ENCODE peak calls at places on chromosomes 12 and 14, in seven cellular contexts. W, E, B, M, J, C and D are unnamed samples.

GRCh38 chr14:93207468-93208308 is 632 bp downstream of the UBR7 start:
- DNase-seq in W (peak), E (peak), B (peak), M (peak), J (no peak), C (no peak), D (no peak)

GRCh38 chr14:50082308-50082742 is 34.0 kb downstream of the VCPKMT start:
- DNase-seq in W (no peak), E (no peak), B (no peak), M (no peak), J (no peak), C (peak), D (no peak)

GRCh38 chr12:53751336-53752191 is at the start of gene CISTR:
- DNase-seq in W (no peak), E (no peak), B (peak), M (no peak), J (no peak), C (peak), D (no peak)

GRCh38 chr12:103809154-103809553 is 31.9 kb downstream of the NT5DC3 start:
- DNase-seq in W (no peak), E (no peak), B (no peak), M (no peak), J (no peak), C (no peak), D (no peak)

GRCh38 chr12:111270128-111270651 is 98.7 kb downstream of the PHETA1 start:
- DNase-seq in W (no peak), E (no peak), B (no peak), M (no peak), J (no peak), C (no peak), D (no peak)

GRCh38 chr14:40093800-40094199 is 661.6 kb upstream of the FBXO33 start:
- DNase-seq in W (no peak), E (no peak), B (no peak), M (no peak), J (no peak), C (no peak), D (no peak)

GRCh38 chr12:106282457-106283097 is 20.0 kb upstream of the TCP11L2 start:
- DNase-seq in W (no peak), E (peak), B (no peak), M (peak), J (peak), C (peak), D (peak)

GRCh38 chr14:21098134-21098891 is at the start of gene ZNF219:
- DNase-seq in W (peak), E (peak), B (no peak), M (peak), J (no peak), C (no peak), D (peak)

GRCh38 chr14:94062344-94062904 is 18.6 kb downstream of the DDX24 start:
- DNase-seq in W (no peak), E (peak), B (no peak), M (peak), J (no peak), C (no peak), D (no peak)

GRCh38 chr12:106113446-106114083 is 25.2 kb downstream of the NUAK1 start:
- DNase-seq in W (no peak), E (no peak), B (no peak), M (no peak), J (no peak), C (no peak), D (no peak)

GRCh38 chr12:76023069-76023690 is 8.4 kb downstream of the PHLDA1 start:
- DNase-seq in W (no peak), E (no peak), B (no peak), M (no peak), J (no peak), C (no peak), D (no peak)

GRCh38 chr12:66388512-66388911 is 86.2 kb downstream of the HELB start:
- DNase-seq in W (no peak), E (no peak), B (no peak), M (no peak), J (no peak), C (no peak), D (no peak)

GRCh38 chr12:3119745-3120660 is 42.8 kb downstream of the TSPAN9 start:
- DNase-seq in W (no peak), E (peak), B (no peak), M (no peak), J (no peak), C (no peak), D (peak)

GRCh38 chr12:68497702-68498101 is 113.0 kb upstream of the RAP1B start:
- DNase-seq in W (no peak), E (peak), B (no peak), M (no peak), J (no peak), C (no peak), D (no peak)

GRCh38 chr12:45522227-45522626 is 207.3 kb upstream of the ARID2 start:
- DNase-seq in W (no peak), E (no peak), B (no peak), M (no peak), J (no peak), C (no peak), D (no peak)

GRCh38 chr12:12546314-12546772 is 16.3 kb downstream of the DUSP16 start:
- DNase-seq in W (peak), E (peak), B (peak), M (peak), J (no peak), C (no peak), D (no peak)

GRCh38 chr14:55938249-55938791 is 179.9 kb upstream of the PELI2 start:
- DNase-seq in W (no peak), E (peak), B (peak), M (no peak), J (no peak), C (no peak), D (no peak)

GRCh38 chr12:21413369-21414277 is 23.8 kb upstream of the PYROXD1 start:
- DNase-seq in W (no peak), E (no peak), B (no peak), M (no peak), J (no peak), C (no peak), D (no peak)

GRCh38 chr14:51677276-51677675 is 25.6 kb downstream of the FRMD6 start:
- DNase-seq in W (no peak), E (peak), B (no peak), M (peak), J (no peak), C (no peak), D (no peak)

GRCh38 chr14:65941091-65941490 is 528.6 kb downstream of the FUT8 start:
- DNase-seq in W (no peak), E (no peak), B (no peak), M (no peak), J (no peak), C (no peak), D (no peak)

GRCh38 chr12:5807090-5807414 is 138.0 kb downstream of the ANO2 start:
- DNase-seq in W (no peak), E (no peak), B (no peak), M (peak), J (no peak), C (no peak), D (no peak)

GRCh38 chr12:18383203-18383602 is 121.9 kb downstream of the PIK3C2G start:
- DNase-seq in W (peak), E (peak), B (no peak), M (peak), J (no peak), C (no peak), D (no peak)

GRCh38 chr14:24397639-24398297 is 1.0 kb upstream of the NYNRIN start:
- DNase-seq in W (no peak), E (no peak), B (no peak), M (no peak), J (no peak), C (no peak), D (no peak)

GRCh38 chr14:60294670-60295069 is 45.6 kb downstream of the PPM1A start:
- DNase-seq in W (no peak), E (no peak), B (no peak), M (no peak), J (no peak), C (no peak), D (no peak)

GRCh38 chr12:89087876-89088275 is 264.4 kb downstream of the DUSP6 start:
- DNase-seq in W (no peak), E (no peak), B (no peak), M (no peak), J (no peak), C (no peak), D (no peak)